ENCODE peak calls at places on chromosomes 4 and X, in nine cellular contexts. One of them, this sample, is unnamed.

GRCh38 chr4:150579591-150580234 is 2.2 kb upstream of the MAB21L2 start:
- DNase-seq in amniotic epithelial cell: peak; percentile 53
- DNase-seq in islet precursor cell: peak; percentile 80
- DNase-seq in HCT116: no peak
- DNase-seq in endothelial cell: peak; percentile 45
- DNase-seq in KBM-7: no peak
- DNase-seq in Right ventricle myocardium superior: peak; percentile 39
- DNase-seq in HEK293T: peak; percentile 55
- DNase-seq in endodermal cell: peak; percentile 79
- DNase-seq in this sample: peak; percentile 58

GRCh38 chrX:152926279-152926678 is 28.4 kb downstream of the ZNF185 start:
- DNase-seq in HCT116: peak; percentile 64
- DNase-seq in HEK293T: peak; percentile 74
- DNase-seq in Right ventricle myocardium superior: no peak
- DNase-seq in KBM-7: peak; percentile 89
- DNase-seq in amniotic epithelial cell: peak; percentile 39
- DNase-seq in endodermal cell: peak; percentile 87
- DNase-seq in islet precursor cell: peak; percentile 85
- DNase-seq in endothelial cell: peak; percentile 38
- DNase-seq in this sample: no peak

GRCh38 chrX:42466706-42467105 is 311.3 kb downstream of the PPP1R2C start:
- DNase-seq in KBM-7: no peak
- DNase-seq in Right ventricle myocardium superior: no peak
- DNase-seq in HCT116: no peak
- DNase-seq in endodermal cell: no peak
- DNase-seq in amniotic epithelial cell: no peak
- DNase-seq in islet precursor cell: no peak
- DNase-seq in HEK293T: no peak
- DNase-seq in endothelial cell: no peak
- DNase-seq in this sample: no peak

GRCh38 chr4:74397748-74398426 is 32.9 kb downstream of the EREG start:
- DNase-seq in HEK293T: no peak
- DNase-seq in endothelial cell: no peak
- DNase-seq in HCT116: no peak
- DNase-seq in endodermal cell: no peak
- DNase-seq in Right ventricle myocardium superior: no peak
- DNase-seq in KBM-7: peak; percentile 47
- DNase-seq in amniotic epithelial cell: no peak
- DNase-seq in islet precursor cell: no peak
- DNase-seq in this sample: no peak

GRCh38 chr4:1047106-1047975 is 35.9 kb downstream of the FGFRL1 start:
- DNase-seq in endodermal cell: peak; percentile 61
- DNase-seq in HEK293T: no peak
- DNase-seq in islet precursor cell: peak; percentile 32
- DNase-seq in HCT116: no peak
- DNase-seq in KBM-7: no peak
- DNase-seq in amniotic epithelial cell: no peak
- DNase-seq in Right ventricle myocardium superior: peak; percentile 41
- DNase-seq in endothelial cell: peak; percentile 6
- DNase-seq in this sample: no peak

GRCh38 chr4:55491486-55491885 is 55.2 kb downstream of the CLOCK start:
- DNase-seq in KBM-7: no peak
- DNase-seq in Right ventricle myocardium superior: no peak
- DNase-seq in endothelial cell: no peak
- DNase-seq in HEK293T: no peak
- DNase-seq in islet precursor cell: no peak
- DNase-seq in amniotic epithelial cell: peak; percentile 45
- DNase-seq in endodermal cell: no peak
- DNase-seq in HCT116: no peak
- DNase-seq in this sample: no peak

GRCh38 chr4:159279084-159279483 is 176.2 kb downstream of the RAPGEF2 start:
- DNase-seq in endothelial cell: no peak
- DNase-seq in HCT116: no peak
- DNase-seq in endodermal cell: no peak
- DNase-seq in Right ventricle myocardium superior: no peak
- DNase-seq in islet precursor cell: no peak
- DNase-seq in amniotic epithelial cell: no peak
- DNase-seq in HEK293T: no peak
- DNase-seq in KBM-7: no peak
- DNase-seq in this sample: no peak

GRCh38 chr4:87540176-87541058 is 11.2 kb upstream of the SPARCL1 start:
- DNase-seq in HEK293T: no peak
- DNase-seq in KBM-7: no peak
- DNase-seq in HCT116: no peak
- DNase-seq in endodermal cell: no peak
- DNase-seq in Right ventricle myocardium superior: no peak
- DNase-seq in islet precursor cell: no peak
- DNase-seq in endothelial cell: no peak
- DNase-seq in amniotic epithelial cell: no peak
- DNase-seq in this sample: no peak

GRCh38 chr4:101191302-101192098 is 155.8 kb downstream of the PPP3CA start:
- DNase-seq in endodermal cell: peak; percentile 72
- DNase-seq in HEK293T: no peak
- DNase-seq in HCT116: no peak
- DNase-seq in KBM-7: no peak
- DNase-seq in islet precursor cell: peak; percentile 67
- DNase-seq in Right ventricle myocardium superior: peak; percentile 83
- DNase-seq in amniotic epithelial cell: peak; percentile 81
- DNase-seq in endothelial cell: peak; percentile 26
- DNase-seq in this sample: no peak

GRCh38 chr4:133594246-133595207 is 445.4 kb downstream of the PCDH10 start:
- DNase-seq in HEK293T: no peak
- DNase-seq in endodermal cell: no peak
- DNase-seq in Right ventricle myocardium superior: no peak
- DNase-seq in amniotic epithelial cell: peak; percentile 95
- DNase-seq in HCT116: no peak
- DNase-seq in KBM-7: no peak
- DNase-seq in islet precursor cell: no peak
- DNase-seq in endothelial cell: no peak
- DNase-seq in this sample: peak; percentile 44

GRCh38 chr4:142549248-142549647 is 296.9 kb downstream of the INPP4B start:
- DNase-seq in islet precursor cell: peak; percentile 73
- DNase-seq in HCT116: no peak
- DNase-seq in endodermal cell: no peak
- DNase-seq in endothelial cell: no peak
- DNase-seq in amniotic epithelial cell: no peak
- DNase-seq in KBM-7: no peak
- DNase-seq in Right ventricle myocardium superior: no peak
- DNase-seq in HEK293T: no peak
- DNase-seq in this sample: no peak

This sample was measured in trophoblast cell.